ENCODE peak calls at places on chromosomes 3 and 15, in four cellular contexts. Y is IMR-90; P is CD4-positive, alpha-beta T cell; C is CD8-positive, alpha-beta T cell. U is an unnamed sample.

GRCh38 chr15:72786244-72786641 is 2.7 kb upstream of the ADPGK start:
- DNase-seq in Y (no peak), P (no peak), C (no peak), U (no peak)

GRCh38 chr3:71724584-71725278 is 471 bp downstream of the EIF4E3 start:
- DNase-seq in Y (no peak), P (no peak), C (no peak), U (peak; percentile 7)

GRCh38 chr3:22245122-22245521 is 494.1 kb upstream of the ZNF385D start:
- DNase-seq in Y (peak; percentile 24), P (no peak), C (no peak), U (no peak)

GRCh38 chr15:94930945-94931344 is 699.6 kb downstream of the MCTP2 start:
- DNase-seq in Y (no peak), P (no peak), C (no peak), U (no peak)

GRCh38 chr3:27554706-27555105 is 70.5 kb upstream of the SLC4A7 start:
- DNase-seq in Y (no peak), P (no peak), C (no peak), U (no peak)

GRCh38 chr3:180747805-180748361 is 68.6 kb upstream of the CCDC39 start:
- DNase-seq in Y (no peak), P (no peak), C (no peak), U (no peak)

GRCh38 chr15:41506796-41507341 is 6.8 kb downstream of the LTK start:
- DNase-seq in Y (no peak), P (no peak), C (no peak), U (no peak)

GRCh38 chr15:89628791-89629715 is 26.2 kb downstream of the KIF7 start:
- DNase-seq in Y (no peak), P (no peak), C (no peak), U (no peak)

GRCh38 chr3:55468251-55468650 is 18.9 kb downstream of the WNT5A start:
- DNase-seq in Y (peak; percentile 81), P (no peak), C (no peak), U (no peak)

GRCh38 chr3:39189648-39190269 is 2.6 kb downstream of the XIRP1 start:
- DNase-seq in Y (peak; percentile 64), P (peak; percentile 45), C (peak; percentile 31), U (peak; percentile 76)

GRCh38 chr15:64337761-64338160 is 18.2 kb downstream of the CSNK1G1 start:
- DNase-seq in Y (peak; percentile 82), P (no peak), C (no peak), U (no peak)

GRCh38 chr3:172159962-172160538 is 120.7 kb downstream of the FNDC3B start:
- DNase-seq in Y (no peak), P (no peak), C (no peak), U (peak; percentile 22)

GRCh38 chr3:113147608-113148306 is 63.6 kb upstream of the BOC start:
- DNase-seq in Y (no peak), P (no peak), C (no peak), U (no peak)

GRCh38 chr15:35603298-35603697 is 57.3 kb upstream of the DPH6 start:
- DNase-seq in Y (peak; percentile 88), P (no peak), C (no peak), U (no peak)

GRCh38 chr15:30992465-30992864 is 1.0 kb upstream of the MTMR10 start:
- DNase-seq in Y (no peak), P (no peak), C (no peak), U (peak; percentile 17)

DNA sequence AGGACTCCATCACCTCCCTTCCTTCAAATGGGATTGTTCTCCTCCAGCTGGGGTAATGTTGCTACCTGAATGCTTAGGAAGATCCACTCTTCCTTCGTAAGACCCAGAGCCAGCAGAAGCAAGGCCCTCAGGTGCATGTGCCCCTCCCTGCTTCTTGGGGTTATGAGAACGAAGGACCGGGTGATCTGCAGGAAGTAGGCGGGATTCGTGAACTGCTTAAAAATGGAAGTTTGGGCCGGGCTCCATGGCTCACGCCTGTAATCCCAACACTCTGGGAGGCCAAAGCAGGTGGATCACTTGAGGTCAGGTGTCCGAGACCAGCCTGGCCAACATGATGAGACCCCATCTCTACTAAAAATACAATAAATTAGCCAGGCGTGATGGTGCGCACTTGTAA is 8.0 kb downstream of the TLR9 start:
- DNase-seq in Y (no peak), P (no peak), C (no peak), U (no peak)
- H3K27ac ChIP-seq in Y (no peak overlapping the region), P (no peak overlapping the region), C (no peak overlapping the region), U (peak overlapping the region; percentile 74)

DNA sequence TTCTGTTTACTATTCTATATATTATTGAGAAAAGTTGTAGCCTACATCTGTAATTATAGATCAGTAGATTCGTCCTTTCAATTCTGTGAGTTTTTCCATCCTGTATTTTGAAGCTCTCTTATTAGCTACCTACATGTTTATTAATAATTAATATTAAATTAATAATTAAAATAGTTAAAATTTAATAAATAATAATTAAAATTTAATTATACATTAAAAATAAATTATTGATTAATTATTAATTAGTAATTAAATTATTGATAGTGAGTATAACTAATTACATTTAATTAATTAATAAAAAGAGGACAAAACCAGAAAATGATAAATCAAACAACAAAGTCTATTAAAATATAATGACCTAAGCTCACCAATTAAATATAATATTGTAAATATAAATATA is 606.6 kb upstream of the ROBO1 start:
- DNase-seq in Y (no peak), P (no peak), C (no peak), U (no peak)
- H3K27me3 ChIP-seq in Y (no peaks in the 10 kb centered on the region), P (no peaks in the 10 kb centered on the region), C (no peaks in the 10 kb centered on the region), U (no peaks in the 10 kb centered on the region)

GRCh38 chr3:170130532-170130931 is 51.0 kb downstream of the PHC3 start:
- DNase-seq in Y (no peak), P (no peak), C (no peak), U (no peak)
- H3K27ac ChIP-seq in Y (peak overlapping the region; percentile 49), P (no peak overlapping the region), C (no peak overlapping the region), U (no peak overlapping the region)

DNA sequence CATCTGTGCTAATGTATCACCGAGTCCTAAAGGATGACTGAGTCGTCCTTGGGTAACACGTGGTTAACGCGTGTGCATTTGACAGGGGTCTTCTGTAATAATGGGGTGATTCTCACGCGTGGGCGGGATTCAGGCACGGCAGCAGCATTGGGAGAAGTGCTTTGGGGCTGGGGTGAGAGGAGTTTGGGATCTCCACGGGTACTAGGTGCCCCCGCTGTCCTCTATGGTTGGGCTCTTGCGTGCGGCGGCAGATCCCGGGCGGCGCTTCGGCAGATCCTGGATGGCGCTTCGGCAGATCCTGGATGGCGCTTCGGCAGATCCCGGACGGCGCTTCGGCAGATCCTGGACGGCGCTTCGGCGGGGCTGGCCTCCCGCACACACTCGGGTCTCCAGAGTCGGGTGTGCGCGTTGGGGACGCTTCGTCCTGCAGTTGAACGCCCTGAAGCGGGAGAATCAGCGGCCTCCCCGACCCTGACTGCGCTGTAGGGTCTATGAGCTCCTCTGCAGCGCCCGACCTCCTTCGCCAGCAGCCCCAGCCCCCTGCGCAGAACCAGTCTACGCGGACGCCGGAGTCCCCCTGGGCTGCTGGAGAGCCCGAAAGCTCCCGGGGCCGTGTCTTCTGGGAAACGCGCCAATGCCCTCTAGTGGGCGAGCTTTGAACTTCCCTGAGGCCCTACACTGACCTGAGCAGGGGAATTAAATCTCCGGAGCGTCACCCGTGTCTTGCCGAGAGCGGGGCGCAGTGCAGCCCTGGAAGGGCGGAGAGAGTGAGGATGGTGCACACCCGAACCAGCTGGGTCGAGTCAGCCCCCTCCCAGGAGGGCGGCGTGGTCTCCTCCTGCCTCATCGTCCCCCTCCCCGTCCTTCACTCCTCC is 48.1 kb upstream of the EPHB3 start:
- DNase-seq in Y (peak; percentile 67), P (peak; percentile 76), C (peak; percentile 72), U (peak; percentile 80)
- H3K27me3 ChIP-seq in Y (peaks cover 60% of the 10 kb centered on the region), P (peaks cover 60% of the 10 kb centered on the region), C (peaks cover 8% of the 10 kb centered on the region), U (no peaks in the 10 kb centered on the region)

GRCh38 chr15:40095381-40096093 is 13.1 kb downstream of the BMF start:
- DNase-seq in Y (no peak), P (no peak), C (no peak), U (no peak)

GRCh38 chr15:40096094-40096876 is 12.4 kb downstream of the BMF start:
- DNase-seq in Y (no peak), P (no peak), C (no peak), U (peak; percentile 22)

GRCh38 chr15:40098489-40099261 is 10.0 kb downstream of the BMF start:
- DNase-seq in Y (peak; percentile 98), P (no peak), C (peak; percentile 56), U (peak; percentile 89)

GRCh38 chr15:40097968-40098476 is 10.7 kb downstream of the BMF start:
- DNase-seq in Y (no peak), P (no peak), C (no peak), U (peak; percentile 42)

GRCh38 chr15:40097096-40097967 is 11.3 kb downstream of the BMF start:
- DNase-seq in Y (no peak), P (no peak), C (no peak), U (no peak)
- H3K27ac ChIP-seq in Y (peak overlapping the region; percentile 86), P (no peak overlapping the region), C (no peak overlapping the region), U (peak overlapping the region; percentile 61)

GRCh38 chr3:130546920-130547679 is 30.1 kb downstream of the COL6A6 start:
- DNase-seq in Y (no peak), P (no peak), C (no peak), U (no peak)
- H3K27me3 ChIP-seq in Y (no peaks in the 10 kb centered on the region), P (peaks cover 3% of the 10 kb centered on the region), C (no peaks in the 10 kb centered on the region), U (peaks cover 2% of the 10 kb centered on the region)

GRCh38 chr15:98755781-98756180 is 107.4 kb downstream of the IGF1R start:
- DNase-seq in Y (no peak), P (no peak), C (no peak), U (no peak)

GRCh38 chr15:98753726-98754125 is 105.4 kb downstream of the IGF1R start:
- DNase-seq in Y (no peak), P (no peak), C (no peak), U (no peak)

GRCh38 chr15:98758224-98758623 is 109.9 kb downstream of the IGF1R start:
- DNase-seq in Y (no peak), P (no peak), C (no peak), U (no peak)

GRCh38 chr15:98754283-98755022 is 106.1 kb downstream of the IGF1R start:
- DNase-seq in Y (peak; percentile 41), P (no peak), C (no peak), U (no peak)

GRCh38 chr15:98755138-98755537 is 106.8 kb downstream of the IGF1R start:
- DNase-seq in Y (peak; percentile 29), P (no peak), C (no peak), U (no peak)
- H3K27ac ChIP-seq in Y (no peak overlapping the region), P (no peak overlapping the region), C (no peak overlapping the region), U (no peak overlapping the region)